ENCODE peak calls at places on chromosomes 12 and 14, in ten cellular contexts. S is A549; Q is ACHN; A is body of pancreas; J is activated naive CD8-positive, alpha-beta T cell treated with anti-CD3 and anti-CD28 coated beads for 36 hours; F is NCI-H1105 treated with DMSO at 0.1 percent for 48 hours; D is lower lobe of right lung; L is stimulated activated CD8-positive, alpha-beta memory T cell treated with anti-CD3 and anti-CD28 coated beads, Interleukin-15, amount 100 ng/mL, for 1 hour; T is GM12892; I is NCI-H1092 treated with DMSO at 0.1 percent for 48 hours. H is an unnamed sample.

GRCh38 chr14:22883191-22883976 is at the start of gene REM2:
- DNase-seq in S (no peak), Q (no peak), A (no peak), J (no peak), F (peak), D (no peak), L (no peak), T (no peak), I (peak), H (no peak)

GRCh38 chr12:52945389-52946232 is 3.3 kb upstream of the KRT18 start:
- DNase-seq in S (peak), Q (peak), A (peak), J (no peak), F (no peak), D (peak), L (no peak), T (no peak), I (no peak), H (peak)

GRCh38 chr12:11622774-11623375 is 26.6 kb upstream of the ETV6 start:
- DNase-seq in S (no peak), Q (no peak), A (no peak), J (no peak), F (no peak), D (no peak), L (no peak), T (no peak), I (no peak), H (no peak)

GRCh38 chr12:268483-268840 is 5.8 kb upstream of the SLC6A13 start:
- DNase-seq in S (no peak), Q (no peak), A (no peak), J (no peak), F (no peak), D (no peak), L (no peak), T (no peak), I (no peak), H (no peak)

GRCh38 chr12:122423258-122424165 is 1.0 kb upstream of the CLIP1 start:
- DNase-seq in S (peak), Q (peak), A (peak), J (no peak), F (peak), D (no peak), L (no peak), T (no peak), I (peak), H (no peak)

GRCh38 chr12:3133410-3133793 is 56.2 kb downstream of the TSPAN9 start:
- DNase-seq in S (no peak), Q (no peak), A (no peak), J (no peak), F (no peak), D (no peak), L (no peak), T (no peak), I (no peak), H (no peak)

GRCh38 chr14:100211366-100211765 is 27.6 kb upstream of the YY1 start:
- DNase-seq in S (no peak), Q (no peak), A (no peak), J (no peak), F (no peak), D (no peak), L (no peak), T (no peak), I (no peak), H (no peak)

GRCh38 chr14:36059531-36059930 is 117.0 kb downstream of the PTCSC3 start:
- DNase-seq in S (no peak), Q (no peak), A (no peak), J (no peak), F (no peak), D (no peak), L (no peak), T (no peak), I (no peak), H (no peak)

GRCh38 chr12:127389923-127390322 is 877.0 kb upstream of the TMEM132C start:
- DNase-seq in S (peak), Q (peak), A (no peak), J (no peak), F (no peak), D (no peak), L (no peak), T (no peak), I (no peak), H (no peak)

GRCh38 chr12:92938018-92938417 is 8.9 kb upstream of the EEA1 start:
- DNase-seq in S (no peak), Q (no peak), A (no peak), J (no peak), F (no peak), D (no peak), L (no peak), T (no peak), I (no peak), H (no peak)

GRCh38 chr12:70364695-70365397 is 1.2 kb upstream of the KCNMB4 start:
- DNase-seq in S (peak), Q (no peak), A (no peak), J (no peak), F (no peak), D (no peak), L (no peak), T (no peak), I (no peak), H (no peak)

GRCh38 chr14:37056473-37056872 is 115.9 kb downstream of the SLC25A21 start:
- DNase-seq in S (peak), Q (no peak), A (no peak), J (no peak), F (no peak), D (no peak), L (no peak), T (no peak), I (no peak), H (no peak)

GRCh38 chr14:89702151-89702936 is 252.2 kb downstream of the EFCAB11 start:
- DNase-seq in S (no peak), Q (no peak), A (peak), J (no peak), F (peak), D (no peak), L (no peak), T (no peak), I (peak), H (no peak)

GRCh38 chr14:29320261-29320660 is 553.7 kb downstream of the FOXG1 start:
- DNase-seq in S (no peak), Q (no peak), A (no peak), J (no peak), F (no peak), D (no peak), L (no peak), T (no peak), I (no peak), H (no peak)

GRCh38 chr12:130916251-130916911 is 37.3 kb upstream of the ADGRD1 start:
- DNase-seq in S (peak), Q (peak), A (peak), J (peak), F (peak), D (peak), L (no peak), T (peak), I (peak), H (peak)

GRCh38 chr12:57766464-57767311 is at the start of gene CYP27B1:
- DNase-seq in S (peak), Q (peak), A (no peak), J (no peak), F (peak), D (peak), L (no peak), T (no peak), I (peak), H (no peak)

GRCh38 chr12:107560194-107560905 is 125.2 kb upstream of the PWP1 start:
- DNase-seq in S (peak), Q (no peak), A (no peak), J (no peak), F (no peak), D (no peak), L (no peak), T (no peak), I (no peak), H (no peak)

GRCh38 chr12:54017027-54017788 is 8.4 kb downstream of the HOXC8 start:
- DNase-seq in S (peak), Q (peak), A (no peak), J (no peak), F (peak), D (no peak), L (no peak), T (no peak), I (peak), H (peak)

GRCh38 chr12:65532162-65532561 is 253.7 kb downstream of the MSRB3 start:
- DNase-seq in S (no peak), Q (no peak), A (no peak), J (no peak), F (no peak), D (no peak), L (no peak), T (no peak), I (no peak), H (no peak)

GRCh38 chr14:19743256-19743655 is at the start of gene OR4Q3:
- DNase-seq in S (no peak), Q (no peak), A (peak), J (no peak), F (peak), D (no peak), L (no peak), T (no peak), I (no peak), H (no peak)

GRCh38 chr14:53841109-53842099 is 115.2 kb downstream of the BMP4 start:
- DNase-seq in S (no peak), Q (no peak), A (no peak), J (no peak), F (no peak), D (no peak), L (no peak), T (no peak), I (no peak), H (no peak)

GRCh38 chr12:123076604-123077297 is 74.1 kb downstream of the PITPNM2 start:
- DNase-seq in S (no peak), Q (no peak), A (no peak), J (peak), F (no peak), D (no peak), L (peak), T (no peak), I (no peak), H (no peak)

GRCh38 chr14:59537476-59537875 is 39.1 kb downstream of the CCDC175 start:
- DNase-seq in S (no peak), Q (no peak), A (no peak), J (no peak), F (no peak), D (no peak), L (no peak), T (no peak), I (no peak), H (no peak)

GRCh38 chr12:49810159-49810459 is 18.1 kb downstream of the NCKAP5L start:
- DNase-seq in S (no peak), Q (no peak), A (no peak), J (no peak), F (no peak), D (no peak), L (no peak), T (no peak), I (no peak), H (no peak)

GRCh38 chr14:24052656-24053547 is 1.1 kb downstream of the CARMIL3 start:
- DNase-seq in S (no peak), Q (no peak), A (no peak), J (peak), F (no peak), D (no peak), L (no peak), T (peak), I (no peak), H (no peak)

GRCh38 chr12:27785882-27786570 is 6.0 kb upstream of the MANSC4 start:
- DNase-seq in S (no peak), Q (no peak), A (no peak), J (no peak), F (no peak), D (no peak), L (no peak), T (no peak), I (no peak), H (no peak)

GRCh38 chr14:51677276-51677675 is 25.6 kb downstream of the FRMD6 start:
- DNase-seq in S (no peak), Q (peak), A (no peak), J (no peak), F (no peak), D (no peak), L (no peak), T (no peak), I (no peak), H (no peak)

GRCh38 chr14:55731881-55732498 is 152.0 kb downstream of the KTN1 start:
- DNase-seq in S (no peak), Q (peak), A (peak), J (peak), F (peak), D (no peak), L (peak), T (no peak), I (peak), H (no peak)

H was measured in HuH-7.5.